ENCODE peak calls at places on chromosomes 16 and 17, in six cellular contexts. A is GM23338; Z is CD4-positive, alpha-beta memory T cell; U is tibial artery; S is IMR-90; L is cardiac muscle cell. F is an unnamed sample.

GRCh38 chr16:82031116-82032084 is 3.7 kb upstream of the HSD17B2 start:
- DNase-seq in L (peak; percentile 79), S (peak; percentile 72), Z (no peak), A (peak; percentile 75), U (no peak), F (peak; percentile 35)

GRCh38 chr17:68792042-68792685 is 163.0 kb downstream of the ABCA8 start:
- DNase-seq in S (peak; percentile 51), U (no peak), A (no peak), Z (no peak), L (peak; percentile 92), F (no peak)

GRCh38 chr17:67475161-67475887 is 98.2 kb downstream of the PITPNC1 start:
- DNase-seq in S (peak; percentile 72), U (peak; percentile 82), Z (peak; percentile 86), L (peak; percentile 78), A (peak; percentile 89), F (peak; percentile 34)

GRCh38 chr17:27602721-27603445 is 28.1 kb upstream of the LGALS9 start:
- DNase-seq in Z (peak; percentile 56), L (peak; percentile 80), A (peak; percentile 90), S (peak; percentile 62), U (peak; percentile 80), F (peak; percentile 75)

GRCh38 chr17:4739122-4740024 is at the start of the genes CXCL16 and ZMYND15:
- DNase-seq in S (no peak), Z (peak; percentile 67), A (peak; percentile 55), U (peak; percentile 78), L (peak; percentile 49), F (no peak)

GRCh38 chr16:17116595-17117322 is 354.0 kb downstream of the XYLT1 start:
- DNase-seq in Z (no peak), L (no peak), A (no peak), U (no peak), S (no peak), F (no peak)

GRCh38 chr17:17314501-17315071 is 11.4 kb downstream of the NT5M start:
- DNase-seq in A (no peak), S (no peak), U (peak; percentile 4), Z (no peak), L (no peak), F (no peak)

GRCh38 chr17:32298298-32298697 is 32.7 kb downstream of the RHBDL3 start:
- DNase-seq in A (no peak), S (no peak), L (no peak), U (no peak), Z (no peak), F (peak; percentile 40)

GRCh38 chr17:596763-597644 is 117.6 kb downstream of the VPS53 start:
- DNase-seq in Z (no peak), A (no peak), L (peak; percentile 66), U (no peak), S (peak; percentile 90), F (peak; percentile 35)

GRCh38 chr17:76458580-76459490 is 5.9 kb upstream of the UBE2O start:
- DNase-seq in U (no peak), A (peak; percentile 94), S (peak; percentile 64), L (peak; percentile 69), Z (no peak), F (peak; percentile 76)

GRCh38 chr16:68458551-68458950 is 10.2 kb upstream of the SMPD3 start:
- DNase-seq in Z (no peak), U (no peak), A (no peak), L (no peak), S (no peak), F (no peak)

GRCh38 chr17:38660097-38661026 is 14.4 kb downstream of the EPOP start:
- DNase-seq in S (no peak), L (no peak), U (no peak), Z (no peak), A (no peak), F (no peak)

GRCh38 chr16:84917492-84917891 is 93.8 kb downstream of the ZDHHC7 start:
- DNase-seq in A (no peak), U (no peak), S (no peak), Z (no peak), L (no peak), F (no peak)

GRCh38 chr16:24810951-24811843 is 34.6 kb upstream of the SLC5A11 start:
- DNase-seq in A (no peak), S (no peak), U (no peak), Z (no peak), L (no peak), F (no peak)

GRCh38 chr17:59151591-59151990 is 3.4 kb downstream of the SKA2 start:
- DNase-seq in U (no peak), S (no peak), L (peak; percentile 40), Z (no peak), A (no peak), F (no peak)

GRCh38 chr17:7841309-7841621 is 7.2 kb downstream of the KDM6B start:
- DNase-seq in Z (no peak), A (no peak), S (no peak), L (no peak), U (no peak), F (no peak)

GRCh38 chr17:7842950-7843535 is 9.0 kb downstream of the KDM6B start:
- DNase-seq in A (peak; percentile 81), Z (no peak), U (peak; percentile 88), S (peak; percentile 94), L (peak; percentile 93), F (peak; percentile 45)

GRCh38 chr17:7840875-7841274 is 6.9 kb downstream of the KDM6B start:
- DNase-seq in L (no peak), U (peak; percentile 5), A (no peak), Z (no peak), S (no peak), F (no peak)

GRCh38 chr17:7842380-7842949 is 8.4 kb downstream of the KDM6B start:
- DNase-seq in Z (peak; percentile 94), S (peak; percentile 97), U (peak; percentile 90), L (peak; percentile 89), A (no peak), F (peak; percentile 56)

DNA sequence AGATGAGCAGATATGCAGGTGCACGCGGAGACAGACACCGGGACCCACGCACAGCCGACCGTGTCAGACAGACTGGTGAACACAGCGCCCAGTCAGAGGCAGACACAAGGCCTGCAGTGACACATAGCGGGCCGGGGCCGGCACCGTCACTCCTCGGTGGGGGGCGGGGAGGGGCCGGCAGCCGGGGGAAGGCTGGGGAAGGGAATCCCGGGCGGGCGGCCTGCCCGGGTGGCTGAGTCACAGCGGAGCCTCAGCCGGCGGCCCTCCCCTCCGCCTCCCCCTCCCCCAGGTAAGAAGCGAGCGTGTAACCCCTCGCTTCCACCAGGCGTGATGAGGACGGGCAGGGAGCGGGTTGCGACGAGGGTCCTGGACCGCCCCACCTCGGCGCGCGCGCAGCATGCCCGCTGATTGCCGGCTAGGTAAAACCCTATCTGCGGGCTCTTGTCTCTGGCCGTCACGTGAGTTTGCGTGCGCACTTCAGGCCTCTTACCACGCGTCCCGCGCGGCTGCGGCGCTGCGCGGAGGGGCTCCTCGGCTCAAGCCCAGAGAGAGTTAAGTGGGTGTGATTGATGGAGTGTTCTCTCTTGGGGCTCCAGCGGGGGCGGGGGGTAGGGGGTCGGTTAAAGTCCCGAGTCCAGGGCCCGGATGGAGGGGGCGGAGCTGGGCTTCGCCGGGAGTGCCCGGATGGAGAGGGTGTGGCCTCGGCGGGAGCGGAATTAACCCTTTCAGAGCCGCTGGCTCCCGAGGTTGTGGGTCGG is 7.8 kb downstream of the KDM6B start:
- DNase-seq in Z (peak; percentile 82), U (peak; percentile 97), L (peak; percentile 94), A (peak; percentile 96), S (peak; percentile 91), F (peak; percentile 86)
- H3K27ac ChIP-seq in Z (peak overlapping the region; percentile 99), U (peak overlapping the region; percentile 89), L (peak overlapping the region; percentile 94), A (no peak overlapping the region), S (peak overlapping the region; percentile 98), F (peak overlapping the region; percentile 64)

DNA sequence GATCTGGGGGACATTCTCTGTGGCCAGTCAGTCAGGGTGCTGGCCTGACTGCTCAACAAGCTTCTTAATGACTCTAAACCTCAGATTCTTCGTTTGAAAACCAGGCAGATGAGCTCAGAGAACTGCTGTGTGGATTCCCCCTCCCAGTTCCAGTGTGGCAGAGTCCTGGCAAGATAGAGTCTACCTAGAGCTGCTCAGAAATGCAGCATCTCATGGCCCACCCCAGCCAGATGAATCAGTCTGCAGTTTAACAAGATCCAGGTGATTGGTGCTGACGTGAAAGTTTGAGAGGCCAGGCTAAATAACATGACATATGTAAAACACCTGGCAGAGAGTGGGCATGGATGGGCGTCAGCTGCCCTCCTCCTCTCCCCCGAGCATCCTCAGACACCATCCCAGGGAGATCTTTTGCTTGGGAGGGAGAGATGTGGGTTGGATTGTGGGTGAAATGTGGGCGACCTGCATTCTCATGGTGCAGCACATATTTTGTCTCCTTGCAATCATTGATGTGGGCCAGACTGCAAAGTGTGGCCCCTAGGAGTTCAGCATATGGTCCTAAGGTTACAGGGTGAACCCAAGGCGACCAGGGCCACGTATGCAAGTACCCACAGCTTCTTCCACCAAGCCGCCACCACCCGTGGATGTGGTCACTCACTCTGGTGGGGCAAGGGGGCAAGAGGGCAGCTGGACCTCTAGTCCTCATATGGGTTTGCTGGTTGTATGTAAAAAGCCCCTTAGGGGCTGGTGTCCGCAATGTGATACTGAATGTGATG is 19.5 kb downstream of the SOCS3 start:
- DNase-seq in L (no peak), U (no peak), Z (no peak), S (no peak), A (no peak), F (no peak)
- H3K27ac ChIP-seq in L (no peak overlapping the region), U (no peak overlapping the region), Z (no peak overlapping the region), S (no peak overlapping the region), A (no peak overlapping the region), F (no peak overlapping the region)

DNA sequence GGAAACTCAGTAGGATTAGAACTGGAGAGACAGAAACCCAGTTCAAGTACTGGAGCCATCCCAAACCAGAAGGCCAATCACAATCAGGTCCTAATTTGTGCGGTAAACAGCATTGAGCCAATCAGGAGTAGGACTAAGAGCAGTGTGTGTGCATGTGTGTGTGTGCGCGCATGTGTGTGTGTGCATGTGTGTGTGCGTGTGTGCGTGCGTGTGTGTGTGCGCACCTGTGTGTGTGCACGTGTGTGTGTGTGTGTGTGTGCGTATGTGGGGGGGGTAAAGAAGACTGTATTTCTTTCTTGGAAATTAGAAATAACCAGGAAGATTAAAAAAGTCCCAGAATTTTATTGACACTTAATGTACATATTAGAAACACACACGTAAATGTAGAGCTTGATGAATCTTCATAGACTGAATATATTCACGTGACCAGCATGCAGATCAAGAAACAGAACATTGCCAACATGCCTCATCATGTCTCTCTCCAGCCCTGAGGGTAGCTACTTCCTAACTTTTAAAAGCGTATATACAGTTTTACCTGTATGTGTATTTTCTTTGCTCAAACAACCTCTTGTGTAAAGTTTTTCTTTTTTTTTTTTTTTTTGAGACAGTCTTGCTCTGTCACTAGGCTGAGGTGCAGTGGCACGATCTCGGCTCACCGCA is 919 bp upstream of the DHRS7C start:
- DNase-seq in L (no peak), U (no peak), Z (no peak), A (no peak), S (no peak), F (no peak)
- H3K27ac ChIP-seq in L (no peak overlapping the region), U (no peak overlapping the region), Z (no peak overlapping the region), A (no peak overlapping the region), S (no peak overlapping the region), F (no peak overlapping the region)

GRCh38 chr17:6815775-6816174 is 15.8 kb downstream of the TEKT1 start:
- DNase-seq in U (no peak), S (no peak), Z (no peak), A (no peak), L (no peak), F (no peak)

GRCh38 chr17:6811520-6811919 is 20.0 kb downstream of the TEKT1 start:
- DNase-seq in A (no peak), L (no peak), U (no peak), S (no peak), Z (no peak), F (no peak)

DNA sequence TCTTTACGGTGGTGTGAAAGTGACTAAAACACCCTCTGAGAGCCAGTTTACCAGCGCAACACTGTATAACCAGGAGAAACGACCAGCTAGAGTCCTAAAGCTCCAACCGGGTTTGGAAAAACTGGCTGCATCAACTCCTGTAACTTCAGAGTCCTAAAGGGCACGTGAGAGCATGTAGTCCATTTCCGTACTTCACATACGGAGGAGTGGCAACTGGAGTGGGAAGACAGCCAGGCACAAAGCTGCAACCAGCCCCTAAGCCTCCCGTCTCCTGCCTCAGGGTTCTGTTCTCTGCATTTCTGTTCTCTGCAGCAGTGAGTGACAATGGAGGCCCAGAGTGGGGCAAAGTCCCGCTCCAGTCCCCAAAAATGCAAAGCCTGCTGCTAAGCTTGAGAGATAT is 19.2 kb downstream of the TEKT1 start:
- DNase-seq in Z (no peak), A (no peak), S (no peak), U (no peak), L (peak; percentile 10), F (no peak)
- H3K27ac ChIP-seq in Z (no peak overlapping the region), A (no peak overlapping the region), S (no peak overlapping the region), U (no peak overlapping the region), L (no peak overlapping the region), F (no peak overlapping the region)

F was measured in SJCRH30.